ENCODE peak calls at places on chromosomes 2 and 18, in four cellular contexts. N is K562, T is GM12878, R is HepG2. J is an unnamed sample.

GRCh38 chr2:200340527-200341224 is 34.2 kb downstream of the SPATS2L start:
- DNase-seq in R (no peak), T (no peak), N (no peak), J (no peak)

GRCh38 chr2:215664847-215665525 is 229.1 kb upstream of the FN1 start:
- DNase-seq in R (peak), N (no peak), T (peak), J (no peak)

GRCh38 chr2:2577366-2577765 is 246.3 kb upstream of the MYT1L start:
- DNase-seq in N (no peak), R (no peak), T (no peak), J (no peak)

GRCh38 chr2:207770602-207771404 is 1.1 kb upstream of the FZD5 start:
- DNase-seq in N (no peak), R (no peak), T (no peak), J (peak)

GRCh38 chr2:235050992-235051351 is 99.2 kb downstream of the SH3BP4 start:
- DNase-seq in R (peak), T (no peak), N (peak), J (no peak)

GRCh38 chr2:154195644-154196221 is 324.0 kb downstream of the GALNT13 start:
- DNase-seq in N (no peak), R (peak), T (no peak), J (no peak)

GRCh38 chr2:191833356-191833755 is 13.5 kb downstream of the CAVIN2 start:
- DNase-seq in T (no peak), R (no peak), N (no peak), J (no peak)

GRCh38 chr2:144942516-144943256 is 422.8 kb upstream of the ZEB2 start:
- DNase-seq in R (no peak), T (no peak), N (peak), J (no peak)

GRCh38 chr18:21897811-21898210 is 157.2 kb downstream of the MIB1 start:
- DNase-seq in N (peak), R (peak), T (no peak), J (peak)

GRCh38 chr18:74714796-74715195 is 117.1 kb downstream of the ZNF407 start:
- DNase-seq in N (no peak), R (no peak), T (no peak), J (no peak)

GRCh38 chr2:217030081-217030480 is 170.2 kb upstream of the TNP1 start:
- DNase-seq in N (no peak), R (no peak), T (no peak), J (no peak)

GRCh38 chr2:29218071-29218470 is 102.9 kb downstream of the CLIP4 start:
- DNase-seq in N (no peak), T (no peak), R (no peak), J (no peak)

GRCh38 chr2:173654146-173654895 is 299.6 kb downstream of the CDCA7 start:
- DNase-seq in N (no peak), R (no peak), T (no peak), J (no peak)

GRCh38 chr2:150449856-150450255 is 37.6 kb downstream of the RND3 start:
- DNase-seq in R (peak), T (no peak), N (no peak), J (no peak)

GRCh38 chr2:238296638-238297457 is 8.4 kb upstream of the PER2 start:
- DNase-seq in T (no peak), N (no peak), R (no peak), J (no peak)

GRCh38 chr2:217902281-217903141 is 100.3 kb downstream of the TNS1 start:
- DNase-seq in N (peak), T (no peak), R (peak), J (no peak)

GRCh38 chr18:13268746-13269285 is 50.3 kb downstream of the LDLRAD4 start:
- DNase-seq in R (no peak), N (no peak), T (no peak), J (no peak)

GRCh38 chr2:60604665-60605064 is 51.2 kb upstream of the BCL11A start:
- DNase-seq in T (no peak), N (no peak), R (no peak), J (no peak)

GRCh38 chr2:36459725-36460137 is 104.2 kb downstream of the CRIM1 start:
- DNase-seq in R (peak), T (no peak), N (peak), J (peak)

GRCh38 chr2:129720761-129721160 is 258.7 kb upstream of the RAB6C start:
- DNase-seq in R (no peak), T (no peak), N (no peak), J (no peak)

GRCh38 chr2:112700004-112700667 is 20.7 kb upstream of the NT5DC4 start:
- DNase-seq in N (no peak), R (no peak), T (no peak), J (no peak)

GRCh38 chr18:11310476-11311086 is 161.2 kb upstream of the PIEZO2 start:
- DNase-seq in R (peak), T (no peak), N (peak), J (peak)

GRCh38 chr2:190964170-190964795 is 49.7 kb downstream of the STAT1 start:
- DNase-seq in N (no peak), T (no peak), R (no peak), J (no peak)

GRCh38 chr2:105753380-105753779 is 8.7 kb downstream of the NCK2 start:
- DNase-seq in R (no peak), T (no peak), N (no peak), J (no peak)

GRCh38 chr2:112623913-112624777 is 21.6 kb upstream of the SLC20A1 start:
- DNase-seq in N (peak), T (no peak), R (no peak), J (no peak)

GRCh38 chr18:45589559-45590041 is 25.7 kb upstream of the SLC14A2 start:
- DNase-seq in T (no peak), R (no peak), N (no peak), J (no peak)

GRCh38 chr18:45590546-45590945 is 24.7 kb upstream of the SLC14A2 start:
- DNase-seq in R (no peak), N (no peak), T (no peak), J (no peak)

GRCh38 chr18:45588284-45588683 is 27.0 kb upstream of the SLC14A2 start:
- DNase-seq in R (no peak), T (no peak), N (no peak), J (no peak)

GRCh38 chr18:45590060-45590537 is 25.2 kb upstream of the SLC14A2 start:
- DNase-seq in R (no peak), N (no peak), T (no peak), J (no peak)

DNA sequence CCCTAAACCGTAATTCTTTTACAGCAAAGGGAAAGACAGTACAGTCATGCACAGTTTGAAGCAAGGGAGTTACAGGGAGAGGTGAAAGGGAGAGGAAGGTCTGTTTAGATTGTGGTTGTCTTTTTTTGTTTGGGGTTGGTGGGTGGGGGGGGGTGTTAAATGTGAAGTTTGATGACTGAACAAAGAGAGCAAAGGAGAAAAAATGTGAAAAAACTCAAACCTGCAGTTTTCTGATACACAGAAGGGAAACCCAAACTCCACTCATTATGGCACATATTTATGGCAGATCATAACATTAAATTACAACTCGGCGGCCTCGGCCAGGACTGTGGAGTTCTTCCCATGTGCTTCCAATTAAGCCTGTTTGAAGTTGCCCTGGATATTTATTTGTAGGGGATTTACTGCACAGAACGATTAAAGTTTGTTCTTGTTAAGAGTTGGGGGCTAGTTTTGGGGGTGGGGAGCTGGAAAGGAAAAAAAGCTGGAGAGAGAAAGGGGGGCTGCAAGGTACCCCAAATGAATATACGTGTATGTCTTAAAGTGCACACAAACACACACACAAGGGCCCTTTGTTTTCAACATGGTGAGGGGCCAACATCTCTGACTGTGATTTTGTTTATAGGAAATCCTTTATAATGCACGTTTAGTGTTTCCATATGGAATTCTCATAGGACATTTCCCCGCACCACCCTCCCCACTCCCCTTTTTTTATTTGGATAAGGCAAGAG is 26.3 kb upstream of the SLC14A2 start:
- DNase-seq in T (no peak), N (no peak), R (no peak), J (no peak)
- TF ChIP-seq ETV6 in T (no peak), N (no peak), R (no peak), J (no peak)

GRCh38 chr2:179265082-179265575 is 497 bp upstream of the SESTD1 start:
- DNase-seq in N (no peak), T (no peak), R (no peak), J (no peak)
- TF ChIP-seq ETV6 in N (no peak), T (no peak), R (no peak), J (no peak)

DNA sequence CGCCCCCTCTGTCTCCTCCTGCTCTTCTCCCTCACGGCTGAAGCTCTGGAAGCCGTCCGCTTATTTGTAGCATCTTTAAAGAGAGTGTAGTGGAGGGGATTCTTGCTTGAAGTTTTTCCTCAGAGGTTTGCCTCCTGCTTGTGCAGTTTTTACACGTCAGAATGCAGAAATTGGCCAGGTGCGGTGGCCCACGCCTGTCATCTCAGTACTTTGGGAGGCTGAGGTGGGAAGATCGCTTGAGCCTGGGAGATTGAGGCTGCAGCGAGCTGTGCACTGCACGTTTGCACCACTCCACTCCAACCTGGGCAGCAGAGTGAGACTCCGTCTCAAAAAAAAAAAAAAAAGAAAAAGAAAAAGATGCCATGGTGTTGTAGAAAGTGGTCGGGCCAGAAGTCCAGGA is 69.0 kb downstream of the ITGB1BP1 start:
- DNase-seq in R (no peak), T (no peak), N (no peak), J (no peak)
- TF ChIP-seq ETV6 in R (no peak), T (no peak), N (no peak), J (no peak)

DNA sequence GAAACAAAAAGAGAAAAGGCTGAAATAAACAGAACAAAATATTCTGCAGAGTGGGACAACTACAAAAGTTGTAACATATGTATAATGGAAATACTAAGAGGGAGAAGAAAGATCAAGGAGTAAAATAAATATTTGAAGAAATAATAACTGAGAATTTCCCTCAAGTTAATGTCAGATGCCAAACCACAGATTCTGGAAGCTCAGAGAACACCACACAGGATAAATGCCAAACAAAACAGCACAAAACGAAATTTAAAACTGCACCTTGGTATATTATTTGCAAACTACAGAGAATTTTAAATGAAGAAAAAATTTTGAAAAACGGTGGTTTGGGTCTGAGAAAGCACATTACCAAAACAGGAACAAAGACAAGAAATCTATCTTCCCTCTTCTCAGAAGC is 1588.9 kb upstream of the TMEFF2 start:
- DNase-seq in N (no peak), R (no peak), T (no peak), J (no peak)
- TF ChIP-seq ETV6 in N (no peak), R (no peak), T (no peak), J (no peak)